ENCODE peak calls at places on chromosomes 2 and 18, in nine cellular contexts. I is effector memory CD4-positive, alpha-beta T cell; K is Caco-2; J is A549; U is gastrocnemius medialis; F is K562; S is CD4-positive, alpha-beta memory T cell; Z is mucosa of descending colon; B is body of pancreas. T is an unnamed sample.

GRCh38 chr2:95389256-95390119 is 13.0 kb upstream of the FAHD2A start:
- DNase-seq in S (peak; percentile 12), J (peak; percentile 61), F (peak; percentile 85), U (no peak), K (no peak), I (no peak), B (peak; percentile 74), Z (peak; percentile 68), T (no peak)

GRCh38 chr18:27483266-27483665 is 298.2 kb upstream of the CHST9 start:
- DNase-seq in B (no peak), S (no peak), I (no peak), Z (no peak), K (no peak), F (no peak), U (no peak), J (no peak), T (no peak)

GRCh38 chr2:18924905-18925691 is 335.7 kb upstream of the NT5C1B start:
- DNase-seq in Z (no peak), J (no peak), I (no peak), U (no peak), K (no peak), S (no peak), F (no peak), B (no peak), T (no peak)

GRCh38 chr2:238449909-238450417 is 23.2 kb downstream of the ASB1 start:
- DNase-seq in B (peak; percentile 27), S (no peak), I (no peak), F (no peak), J (no peak), Z (peak; percentile 46), U (peak; percentile 95), K (no peak), T (no peak)

GRCh38 chr2:3451926-3452671 is 67.2 kb downstream of the ADI1 start:
- DNase-seq in S (no peak), Z (no peak), B (no peak), J (no peak), K (no peak), F (no peak), I (no peak), U (no peak), T (no peak)

GRCh38 chr18:5294618-5295230 is 802 bp downstream of the ZBTB14 start:
- DNase-seq in U (peak; percentile 40), K (peak; percentile 46), F (peak; percentile 13), B (peak; percentile 66), J (peak; percentile 15), Z (no peak), S (peak; percentile 76), I (peak; percentile 60), T (peak; percentile 53)

GRCh38 chr2:240707791-240708190 is 16.1 kb downstream of the AQP12A start:
- DNase-seq in F (no peak), U (no peak), I (no peak), S (no peak), B (no peak), K (no peak), J (no peak), Z (no peak), T (no peak)

GRCh38 chr2:206876176-206876575 is 63.1 kb upstream of the CPO start:
- DNase-seq in K (no peak), S (no peak), I (no peak), Z (no peak), U (no peak), J (no peak), F (no peak), B (no peak), T (no peak)

GRCh38 chr2:129930451-129930850 is 49.0 kb upstream of the RAB6C start:
- DNase-seq in K (no peak), J (no peak), Z (no peak), S (no peak), B (no peak), U (no peak), F (no peak), I (no peak), T (no peak)

GRCh38 chr2:129748653-129749052 is 230.8 kb upstream of the RAB6C start:
- DNase-seq in J (no peak), S (no peak), U (no peak), K (peak; percentile 73), F (no peak), I (no peak), Z (peak; percentile 45), B (no peak), T (no peak)

GRCh38 chr2:69734040-69734611 is 7.8 kb upstream of the ANXA4 start:
- DNase-seq in K (peak; percentile 77), I (no peak), J (no peak), F (no peak), B (no peak), S (no peak), Z (no peak), U (no peak), T (no peak)

GRCh38 chr2:69111036-69111435 is 98.1 kb downstream of the ANTXR1 start:
- DNase-seq in U (no peak), F (no peak), I (no peak), J (no peak), Z (no peak), K (no peak), B (no peak), S (no peak), T (no peak)

GRCh38 chr2:213722564-213722963 is 438.3 kb downstream of the SPAG16 start:
- DNase-seq in J (no peak), I (no peak), K (no peak), U (no peak), F (no peak), S (no peak), Z (no peak), B (no peak), T (no peak)

GRCh38 chr2:885230-886071 is 65.2 kb upstream of the SNTG2 start:
- DNase-seq in B (no peak), S (no peak), Z (no peak), U (no peak), J (no peak), I (no peak), F (no peak), K (no peak), T (no peak)

GRCh38 chr2:1685957-1686783 is 58.1 kb downstream of the PXDN start:
- DNase-seq in U (no peak), K (peak; percentile 59), B (no peak), Z (no peak), S (no peak), I (no peak), J (peak; percentile 43), F (no peak), T (no peak)

DNA sequence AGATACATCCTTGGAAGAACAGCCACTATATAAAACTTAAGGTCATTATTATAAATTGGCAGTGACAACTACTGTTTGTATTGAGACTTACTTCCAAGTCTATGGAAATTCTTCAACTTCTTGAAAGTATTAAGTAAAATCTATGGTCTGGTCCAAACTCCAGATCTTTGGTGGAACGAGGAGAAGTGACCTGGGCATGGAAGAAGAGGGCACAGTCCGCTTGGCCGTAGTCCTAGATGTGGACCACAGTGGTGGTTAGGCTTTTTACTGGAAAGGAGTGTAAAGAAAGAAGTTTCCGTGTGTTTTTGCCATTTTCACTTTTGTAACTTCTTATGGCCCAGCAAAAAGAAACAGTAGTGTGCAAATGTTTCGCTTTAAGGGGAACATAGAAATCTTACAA is 9.8 kb downstream of the RAB12 start:
- DNase-seq in Z (no peak), I (no peak), J (no peak), S (no peak), K (no peak), B (no peak), U (no peak), F (no peak), T (no peak)
- H3K4me1 ChIP-seq in Z (peaks cover 14% of the 10 kb centered on the region), I (peaks cover 2% of the 10 kb centered on the region), J (peaks cover 30% of the 10 kb centered on the region), S (peaks cover 21% of the 10 kb centered on the region), K (no peaks in the 10 kb centered on the region), B (peaks cover 6% of the 10 kb centered on the region), U (peaks cover 90% of the 10 kb centered on the region), F (peaks cover 12% of the 10 kb centered on the region), T (peaks cover 11% of the 10 kb centered on the region)

GRCh38 chr2:220276736-220277444 is 649.5 kb downstream of the SLC4A3 start:
- DNase-seq in J (no peak), K (no peak), U (no peak), S (no peak), Z (no peak), F (no peak), I (no peak), B (no peak), T (no peak)
- H3K4me1 ChIP-seq in J (peaks cover 69% of the 10 kb centered on the region), K (no peaks in the 10 kb centered on the region), U (no peaks in the 10 kb centered on the region), S (no peaks in the 10 kb centered on the region), Z (no peaks in the 10 kb centered on the region), F (no peaks in the 10 kb centered on the region), I (no peaks in the 10 kb centered on the region), B (peaks cover 32% of the 10 kb centered on the region), T (no peaks in the 10 kb centered on the region)

DNA sequence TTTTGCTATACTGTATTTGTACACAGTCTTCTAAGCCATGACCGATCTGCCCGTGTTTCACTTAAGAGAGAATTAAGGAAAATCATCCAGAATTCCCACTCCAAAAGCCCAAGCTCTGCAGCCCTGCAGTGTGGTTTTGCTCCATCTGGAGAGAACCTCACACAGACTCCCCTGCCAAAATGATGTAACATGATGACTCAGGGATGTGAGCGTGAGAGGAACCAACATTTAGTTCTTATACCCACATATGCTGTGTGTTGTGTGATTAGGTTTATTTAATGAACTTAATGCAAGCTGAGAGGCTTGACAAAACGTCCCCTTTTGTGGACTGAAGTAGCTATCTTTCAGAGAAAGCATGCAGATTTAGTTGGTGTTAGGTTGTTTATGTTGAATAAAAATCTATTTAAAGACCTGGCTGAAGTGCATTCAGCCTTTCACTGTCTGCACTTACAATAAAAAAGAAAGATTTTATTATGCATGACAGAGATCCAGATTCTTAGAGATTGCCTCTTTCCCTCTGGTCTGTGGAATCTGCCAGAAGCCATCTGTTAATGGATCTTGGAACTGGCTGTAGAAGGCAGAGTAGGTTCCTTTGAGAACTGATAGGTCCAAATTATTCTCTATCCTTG is 6.3 kb downstream of the RAB12 start:
- DNase-seq in K (no peak), Z (peak; percentile 38), U (peak; percentile 68), B (no peak), I (no peak), F (peak; percentile 51), S (no peak), J (peak; percentile 55), T (no peak)
- H3K4me1 ChIP-seq in K (peaks cover 6% of the 10 kb centered on the region), Z (peaks cover 21% of the 10 kb centered on the region), U (peaks cover 90% of the 10 kb centered on the region), B (peaks cover 22% of the 10 kb centered on the region), I (peaks cover 16% of the 10 kb centered on the region), F (peaks cover 23% of the 10 kb centered on the region), S (peaks cover 44% of the 10 kb centered on the region), J (peaks cover 31% of the 10 kb centered on the region), T (peaks cover 31% of the 10 kb centered on the region)

GRCh38 chr2:85702172-85702571 is 8.0 kb downstream of the GNLY start:
- DNase-seq in K (no peak), F (no peak), Z (no peak), B (no peak), U (no peak), S (no peak), J (no peak), I (no peak), T (no peak)
- H3K4me1 ChIP-seq in K (no peaks in the 10 kb centered on the region), F (peaks cover 15% of the 10 kb centered on the region), Z (peaks cover 8% of the 10 kb centered on the region), B (peaks cover 17% of the 10 kb centered on the region), U (peaks cover 32% of the 10 kb centered on the region), S (peaks cover 14% of the 10 kb centered on the region), J (peaks cover 60% of the 10 kb centered on the region), I (no peaks in the 10 kb centered on the region), T (peaks cover 7% of the 10 kb centered on the region)

GRCh38 chr2:127174977-127175376 is 45.1 kb downstream of the CYP27C1 start:
- DNase-seq in F (no peak), Z (peak; percentile 44), J (no peak), U (peak; percentile 46), B (no peak), S (no peak), I (no peak), K (no peak), T (no peak)
- H3K4me1 ChIP-seq in F (no peaks in the 10 kb centered on the region), Z (no peaks in the 10 kb centered on the region), J (peaks cover 16% of the 10 kb centered on the region), U (peaks cover 41% of the 10 kb centered on the region), B (no peaks in the 10 kb centered on the region), S (no peaks in the 10 kb centered on the region), I (no peaks in the 10 kb centered on the region), K (peaks cover 16% of the 10 kb centered on the region), T (no peaks in the 10 kb centered on the region)